ENCODE peak calls at places on chromosomes 12 and 14, in nine cellular contexts. One of them, this sample, is unnamed.

GRCh38 chr14:75982724-75983358 is 1.0 kb upstream of the TGFB3 start:
- DNase-seq in activated CD4-positive, alpha-beta T cell treated with anti-CD3 and anti-CD28 coated beads, Interleukin-2, amount 50 U/mL, for 48 hours: no peak
- DNase-seq in HEK293T: peak
- DNase-seq in stimulated activated CD4-positive, alpha-beta T cell treated with anti-CD3 and anti-CD28 coated beads, Interleukin-4, amount 100 ng/mL, for 24 hours: no peak
- DNase-seq in brain microvascular endothelial cell: peak
- DNase-seq in WTC11: no peak
- DNase-seq in HTR-8/SVneo: peak
- DNase-seq in GM04503: peak
- DNase-seq in progenitor cell of endocrine pancreas: no peak
- DNase-seq in this sample: peak

GRCh38 chr14:20031058-20031457 is 4.8 kb downstream of the OR4K13 start:
- DNase-seq in activated CD4-positive, alpha-beta T cell treated with anti-CD3 and anti-CD28 coated beads, Interleukin-2, amount 50 U/mL, for 48 hours: no peak
- DNase-seq in HEK293T: no peak
- DNase-seq in stimulated activated CD4-positive, alpha-beta T cell treated with anti-CD3 and anti-CD28 coated beads, Interleukin-4, amount 100 ng/mL, for 24 hours: no peak
- DNase-seq in brain microvascular endothelial cell: no peak
- DNase-seq in WTC11: no peak
- DNase-seq in HTR-8/SVneo: no peak
- DNase-seq in GM04503: no peak
- DNase-seq in progenitor cell of endocrine pancreas: no peak
- DNase-seq in this sample: no peak

GRCh38 chr12:6369916-6370575 is 5.3 kb downstream of the SCNN1A start:
- DNase-seq in activated CD4-positive, alpha-beta T cell treated with anti-CD3 and anti-CD28 coated beads, Interleukin-2, amount 50 U/mL, for 48 hours: no peak
- DNase-seq in HEK293T: no peak
- DNase-seq in stimulated activated CD4-positive, alpha-beta T cell treated with anti-CD3 and anti-CD28 coated beads, Interleukin-4, amount 100 ng/mL, for 24 hours: no peak
- DNase-seq in brain microvascular endothelial cell: no peak
- DNase-seq in WTC11: no peak
- DNase-seq in HTR-8/SVneo: no peak
- DNase-seq in GM04503: no peak
- DNase-seq in progenitor cell of endocrine pancreas: no peak
- DNase-seq in this sample: no peak

GRCh38 chr12:62332598-62332997 is 72.4 kb downstream of the USP15 start:
- DNase-seq in activated CD4-positive, alpha-beta T cell treated with anti-CD3 and anti-CD28 coated beads, Interleukin-2, amount 50 U/mL, for 48 hours: no peak
- DNase-seq in HEK293T: no peak
- DNase-seq in stimulated activated CD4-positive, alpha-beta T cell treated with anti-CD3 and anti-CD28 coated beads, Interleukin-4, amount 100 ng/mL, for 24 hours: no peak
- DNase-seq in brain microvascular endothelial cell: peak
- DNase-seq in WTC11: no peak
- DNase-seq in HTR-8/SVneo: no peak
- DNase-seq in GM04503: peak
- DNase-seq in progenitor cell of endocrine pancreas: no peak
- DNase-seq in this sample: no peak

GRCh38 chr14:77752799-77753516 is 8.0 kb downstream of the SNW1 start:
- DNase-seq in activated CD4-positive, alpha-beta T cell treated with anti-CD3 and anti-CD28 coated beads, Interleukin-2, amount 50 U/mL, for 48 hours: no peak
- DNase-seq in HEK293T: no peak
- DNase-seq in stimulated activated CD4-positive, alpha-beta T cell treated with anti-CD3 and anti-CD28 coated beads, Interleukin-4, amount 100 ng/mL, for 24 hours: no peak
- DNase-seq in brain microvascular endothelial cell: no peak
- DNase-seq in WTC11: no peak
- DNase-seq in HTR-8/SVneo: no peak
- DNase-seq in GM04503: no peak
- DNase-seq in progenitor cell of endocrine pancreas: no peak
- DNase-seq in this sample: no peak

GRCh38 chr12:115941362-115941761 is 336.1 kb downstream of the MED13L start:
- DNase-seq in activated CD4-positive, alpha-beta T cell treated with anti-CD3 and anti-CD28 coated beads, Interleukin-2, amount 50 U/mL, for 48 hours: no peak
- DNase-seq in HEK293T: no peak
- DNase-seq in stimulated activated CD4-positive, alpha-beta T cell treated with anti-CD3 and anti-CD28 coated beads, Interleukin-4, amount 100 ng/mL, for 24 hours: no peak
- DNase-seq in brain microvascular endothelial cell: peak
- DNase-seq in WTC11: no peak
- DNase-seq in HTR-8/SVneo: no peak
- DNase-seq in GM04503: no peak
- DNase-seq in progenitor cell of endocrine pancreas: no peak
- DNase-seq in this sample: no peak

GRCh38 chr14:37566811-37567371 is 28.2 kb downstream of the FOXA1 start:
- DNase-seq in activated CD4-positive, alpha-beta T cell treated with anti-CD3 and anti-CD28 coated beads, Interleukin-2, amount 50 U/mL, for 48 hours: no peak
- DNase-seq in HEK293T: no peak
- DNase-seq in stimulated activated CD4-positive, alpha-beta T cell treated with anti-CD3 and anti-CD28 coated beads, Interleukin-4, amount 100 ng/mL, for 24 hours: no peak
- DNase-seq in brain microvascular endothelial cell: no peak
- DNase-seq in WTC11: no peak
- DNase-seq in HTR-8/SVneo: no peak
- DNase-seq in GM04503: no peak
- DNase-seq in progenitor cell of endocrine pancreas: no peak
- DNase-seq in this sample: no peak

GRCh38 chr14:51732494-51733080 is 80.9 kb downstream of the FRMD6 start:
- DNase-seq in activated CD4-positive, alpha-beta T cell treated with anti-CD3 and anti-CD28 coated beads, Interleukin-2, amount 50 U/mL, for 48 hours: no peak
- DNase-seq in HEK293T: no peak
- DNase-seq in stimulated activated CD4-positive, alpha-beta T cell treated with anti-CD3 and anti-CD28 coated beads, Interleukin-4, amount 100 ng/mL, for 24 hours: no peak
- DNase-seq in brain microvascular endothelial cell: no peak
- DNase-seq in WTC11: no peak
- DNase-seq in HTR-8/SVneo: no peak
- DNase-seq in GM04503: peak
- DNase-seq in progenitor cell of endocrine pancreas: no peak
- DNase-seq in this sample: no peak

GRCh38 chr12:6788972-6789905 is at the start of gene CD4:
- DNase-seq in activated CD4-positive, alpha-beta T cell treated with anti-CD3 and anti-CD28 coated beads, Interleukin-2, amount 50 U/mL, for 48 hours: peak
- DNase-seq in HEK293T: no peak
- DNase-seq in stimulated activated CD4-positive, alpha-beta T cell treated with anti-CD3 and anti-CD28 coated beads, Interleukin-4, amount 100 ng/mL, for 24 hours: peak
- DNase-seq in brain microvascular endothelial cell: no peak
- DNase-seq in WTC11: no peak
- DNase-seq in HTR-8/SVneo: no peak
- DNase-seq in GM04503: no peak
- DNase-seq in progenitor cell of endocrine pancreas: no peak
- DNase-seq in this sample: no peak

GRCh38 chr12:31506907-31507306 is 84.0 kb downstream of the DENND5B start:
- DNase-seq in activated CD4-positive, alpha-beta T cell treated with anti-CD3 and anti-CD28 coated beads, Interleukin-2, amount 50 U/mL, for 48 hours: no peak
- DNase-seq in HEK293T: no peak
- DNase-seq in stimulated activated CD4-positive, alpha-beta T cell treated with anti-CD3 and anti-CD28 coated beads, Interleukin-4, amount 100 ng/mL, for 24 hours: no peak
- DNase-seq in brain microvascular endothelial cell: peak
- DNase-seq in WTC11: no peak
- DNase-seq in HTR-8/SVneo: peak
- DNase-seq in GM04503: no peak
- DNase-seq in progenitor cell of endocrine pancreas: no peak
- DNase-seq in this sample: no peak

GRCh38 chr12:13581031-13581430 is 384.5 kb downstream of the EMP1 start:
- DNase-seq in activated CD4-positive, alpha-beta T cell treated with anti-CD3 and anti-CD28 coated beads, Interleukin-2, amount 50 U/mL, for 48 hours: no peak
- DNase-seq in HEK293T: no peak
- DNase-seq in stimulated activated CD4-positive, alpha-beta T cell treated with anti-CD3 and anti-CD28 coated beads, Interleukin-4, amount 100 ng/mL, for 24 hours: no peak
- DNase-seq in brain microvascular endothelial cell: no peak
- DNase-seq in WTC11: no peak
- DNase-seq in HTR-8/SVneo: no peak
- DNase-seq in GM04503: no peak
- DNase-seq in progenitor cell of endocrine pancreas: no peak
- DNase-seq in this sample: no peak

GRCh38 chr12:18895946-18896345 is 158.0 kb downstream of the CAPZA3 start:
- DNase-seq in activated CD4-positive, alpha-beta T cell treated with anti-CD3 and anti-CD28 coated beads, Interleukin-2, amount 50 U/mL, for 48 hours: no peak
- DNase-seq in HEK293T: no peak
- DNase-seq in stimulated activated CD4-positive, alpha-beta T cell treated with anti-CD3 and anti-CD28 coated beads, Interleukin-4, amount 100 ng/mL, for 24 hours: no peak
- DNase-seq in brain microvascular endothelial cell: no peak
- DNase-seq in WTC11: peak
- DNase-seq in HTR-8/SVneo: no peak
- DNase-seq in GM04503: no peak
- DNase-seq in progenitor cell of endocrine pancreas: peak
- DNase-seq in this sample: no peak

GRCh38 chr12:54053625-54054441 is at the start of gene HOXC4:
- DNase-seq in activated CD4-positive, alpha-beta T cell treated with anti-CD3 and anti-CD28 coated beads, Interleukin-2, amount 50 U/mL, for 48 hours: no peak
- DNase-seq in HEK293T: peak
- DNase-seq in stimulated activated CD4-positive, alpha-beta T cell treated with anti-CD3 and anti-CD28 coated beads, Interleukin-4, amount 100 ng/mL, for 24 hours: no peak
- DNase-seq in brain microvascular endothelial cell: no peak
- DNase-seq in WTC11: peak
- DNase-seq in HTR-8/SVneo: no peak
- DNase-seq in GM04503: no peak
- DNase-seq in progenitor cell of endocrine pancreas: no peak
- DNase-seq in this sample: no peak

GRCh38 chr14:61864329-61864898 is 102.2 kb downstream of the SNAPC1 start:
- DNase-seq in activated CD4-positive, alpha-beta T cell treated with anti-CD3 and anti-CD28 coated beads, Interleukin-2, amount 50 U/mL, for 48 hours: no peak
- DNase-seq in HEK293T: no peak
- DNase-seq in stimulated activated CD4-positive, alpha-beta T cell treated with anti-CD3 and anti-CD28 coated beads, Interleukin-4, amount 100 ng/mL, for 24 hours: no peak
- DNase-seq in brain microvascular endothelial cell: no peak
- DNase-seq in WTC11: peak
- DNase-seq in HTR-8/SVneo: no peak
- DNase-seq in GM04503: no peak
- DNase-seq in progenitor cell of endocrine pancreas: no peak
- DNase-seq in this sample: no peak

GRCh38 chr12:62466596-62467411 is at the start of gene MON2:
- DNase-seq in activated CD4-positive, alpha-beta T cell treated with anti-CD3 and anti-CD28 coated beads, Interleukin-2, amount 50 U/mL, for 48 hours: peak
- DNase-seq in HEK293T: peak
- DNase-seq in stimulated activated CD4-positive, alpha-beta T cell treated with anti-CD3 and anti-CD28 coated beads, Interleukin-4, amount 100 ng/mL, for 24 hours: peak
- DNase-seq in brain microvascular endothelial cell: peak
- DNase-seq in WTC11: peak
- DNase-seq in HTR-8/SVneo: peak
- DNase-seq in GM04503: peak
- DNase-seq in progenitor cell of endocrine pancreas: peak
- DNase-seq in this sample: peak

GRCh38 chr12:116384629-116385485 is 107.4 kb upstream of the MED13L start:
- DNase-seq in activated CD4-positive, alpha-beta T cell treated with anti-CD3 and anti-CD28 coated beads, Interleukin-2, amount 50 U/mL, for 48 hours: no peak
- DNase-seq in HEK293T: no peak
- DNase-seq in stimulated activated CD4-positive, alpha-beta T cell treated with anti-CD3 and anti-CD28 coated beads, Interleukin-4, amount 100 ng/mL, for 24 hours: no peak
- DNase-seq in brain microvascular endothelial cell: peak
- DNase-seq in WTC11: peak
- DNase-seq in HTR-8/SVneo: no peak
- DNase-seq in GM04503: no peak
- DNase-seq in progenitor cell of endocrine pancreas: no peak
- DNase-seq in this sample: no peak

GRCh38 chr14:50647753-50648152 is 20.4 kb downstream of the SAV1 start:
- DNase-seq in activated CD4-positive, alpha-beta T cell treated with anti-CD3 and anti-CD28 coated beads, Interleukin-2, amount 50 U/mL, for 48 hours: no peak
- DNase-seq in HEK293T: no peak
- DNase-seq in stimulated activated CD4-positive, alpha-beta T cell treated with anti-CD3 and anti-CD28 coated beads, Interleukin-4, amount 100 ng/mL, for 24 hours: no peak
- DNase-seq in brain microvascular endothelial cell: no peak
- DNase-seq in WTC11: no peak
- DNase-seq in HTR-8/SVneo: no peak
- DNase-seq in GM04503: no peak
- DNase-seq in progenitor cell of endocrine pancreas: no peak
- DNase-seq in this sample: no peak

GRCh38 chr14:59301354-59301753 is 112.9 kb downstream of the DAAM1 start:
- DNase-seq in activated CD4-positive, alpha-beta T cell treated with anti-CD3 and anti-CD28 coated beads, Interleukin-2, amount 50 U/mL, for 48 hours: no peak
- DNase-seq in HEK293T: no peak
- DNase-seq in stimulated activated CD4-positive, alpha-beta T cell treated with anti-CD3 and anti-CD28 coated beads, Interleukin-4, amount 100 ng/mL, for 24 hours: no peak
- DNase-seq in brain microvascular endothelial cell: no peak
- DNase-seq in WTC11: no peak
- DNase-seq in HTR-8/SVneo: no peak
- DNase-seq in GM04503: no peak
- DNase-seq in progenitor cell of endocrine pancreas: no peak
- DNase-seq in this sample: no peak

GRCh38 chr12:4610481-4610880 is 38.4 kb downstream of the AKAP3 start:
- DNase-seq in activated CD4-positive, alpha-beta T cell treated with anti-CD3 and anti-CD28 coated beads, Interleukin-2, amount 50 U/mL, for 48 hours: no peak
- DNase-seq in HEK293T: no peak
- DNase-seq in stimulated activated CD4-positive, alpha-beta T cell treated with anti-CD3 and anti-CD28 coated beads, Interleukin-4, amount 100 ng/mL, for 24 hours: no peak
- DNase-seq in brain microvascular endothelial cell: no peak
- DNase-seq in WTC11: no peak
- DNase-seq in HTR-8/SVneo: no peak
- DNase-seq in GM04503: no peak
- DNase-seq in progenitor cell of endocrine pancreas: no peak
- DNase-seq in this sample: no peak

GRCh38 chr14:50417853-50418252 is 21.2 kb upstream of the CDKL1 start:
- DNase-seq in activated CD4-positive, alpha-beta T cell treated with anti-CD3 and anti-CD28 coated beads, Interleukin-2, amount 50 U/mL, for 48 hours: no peak
- DNase-seq in HEK293T: no peak
- DNase-seq in stimulated activated CD4-positive, alpha-beta T cell treated with anti-CD3 and anti-CD28 coated beads, Interleukin-4, amount 100 ng/mL, for 24 hours: no peak
- DNase-seq in brain microvascular endothelial cell: no peak
- DNase-seq in WTC11: no peak
- DNase-seq in HTR-8/SVneo: no peak
- DNase-seq in GM04503: no peak
- DNase-seq in progenitor cell of endocrine pancreas: no peak
- DNase-seq in this sample: no peak

GRCh38 chr12:121110211-121110940 is 22.3 kb upstream of the P2RX7 start:
- DNase-seq in activated CD4-positive, alpha-beta T cell treated with anti-CD3 and anti-CD28 coated beads, Interleukin-2, amount 50 U/mL, for 48 hours: peak
- DNase-seq in HEK293T: peak
- DNase-seq in stimulated activated CD4-positive, alpha-beta T cell treated with anti-CD3 and anti-CD28 coated beads, Interleukin-4, amount 100 ng/mL, for 24 hours: peak
- DNase-seq in brain microvascular endothelial cell: peak
- DNase-seq in WTC11: peak
- DNase-seq in HTR-8/SVneo: peak
- DNase-seq in GM04503: peak
- DNase-seq in progenitor cell of endocrine pancreas: peak
- DNase-seq in this sample: no peak

GRCh38 chr12:116924558-116925453 is 14.1 kb downstream of the FBXW8 start:
- DNase-seq in activated CD4-positive, alpha-beta T cell treated with anti-CD3 and anti-CD28 coated beads, Interleukin-2, amount 50 U/mL, for 48 hours: peak
- DNase-seq in HEK293T: no peak
- DNase-seq in stimulated activated CD4-positive, alpha-beta T cell treated with anti-CD3 and anti-CD28 coated beads, Interleukin-4, amount 100 ng/mL, for 24 hours: peak
- DNase-seq in brain microvascular endothelial cell: peak
- DNase-seq in WTC11: no peak
- DNase-seq in HTR-8/SVneo: peak
- DNase-seq in GM04503: peak
- DNase-seq in progenitor cell of endocrine pancreas: no peak
- DNase-seq in this sample: no peak

GRCh38 chr12:56120158-56120846 is 2.2 kb downstream of the ZC3H10 start:
- DNase-seq in activated CD4-positive, alpha-beta T cell treated with anti-CD3 and anti-CD28 coated beads, Interleukin-2, amount 50 U/mL, for 48 hours: no peak
- DNase-seq in HEK293T: no peak
- DNase-seq in stimulated activated CD4-positive, alpha-beta T cell treated with anti-CD3 and anti-CD28 coated beads, Interleukin-4, amount 100 ng/mL, for 24 hours: no peak
- DNase-seq in brain microvascular endothelial cell: no peak
- DNase-seq in WTC11: no peak
- DNase-seq in HTR-8/SVneo: no peak
- DNase-seq in GM04503: no peak
- DNase-seq in progenitor cell of endocrine pancreas: no peak
- DNase-seq in this sample: no peak

GRCh38 chr14:50012644-50013043 is 103.7 kb downstream of the VCPKMT start:
- DNase-seq in activated CD4-positive, alpha-beta T cell treated with anti-CD3 and anti-CD28 coated beads, Interleukin-2, amount 50 U/mL, for 48 hours: no peak
- DNase-seq in HEK293T: no peak
- DNase-seq in stimulated activated CD4-positive, alpha-beta T cell treated with anti-CD3 and anti-CD28 coated beads, Interleukin-4, amount 100 ng/mL, for 24 hours: no peak
- DNase-seq in brain microvascular endothelial cell: no peak
- DNase-seq in WTC11: no peak
- DNase-seq in HTR-8/SVneo: no peak
- DNase-seq in GM04503: no peak
- DNase-seq in progenitor cell of endocrine pancreas: no peak
- DNase-seq in this sample: no peak

GRCh38 chr12:64682572-64683277 is 72.4 kb downstream of the RASSF3 start:
- DNase-seq in activated CD4-positive, alpha-beta T cell treated with anti-CD3 and anti-CD28 coated beads, Interleukin-2, amount 50 U/mL, for 48 hours: no peak
- DNase-seq in HEK293T: peak
- DNase-seq in stimulated activated CD4-positive, alpha-beta T cell treated with anti-CD3 and anti-CD28 coated beads, Interleukin-4, amount 100 ng/mL, for 24 hours: no peak
- DNase-seq in brain microvascular endothelial cell: peak
- DNase-seq in WTC11: no peak
- DNase-seq in HTR-8/SVneo: no peak
- DNase-seq in GM04503: peak
- DNase-seq in progenitor cell of endocrine pancreas: no peak
- DNase-seq in this sample: peak

GRCh38 chr12:31687101-31687527 is 27.6 kb downstream of the ETFBKMT start:
- DNase-seq in activated CD4-positive, alpha-beta T cell treated with anti-CD3 and anti-CD28 coated beads, Interleukin-2, amount 50 U/mL, for 48 hours: no peak
- DNase-seq in HEK293T: no peak
- DNase-seq in stimulated activated CD4-positive, alpha-beta T cell treated with anti-CD3 and anti-CD28 coated beads, Interleukin-4, amount 100 ng/mL, for 24 hours: no peak
- DNase-seq in brain microvascular endothelial cell: no peak
- DNase-seq in WTC11: no peak
- DNase-seq in HTR-8/SVneo: no peak
- DNase-seq in GM04503: no peak
- DNase-seq in progenitor cell of endocrine pancreas: no peak
- DNase-seq in this sample: no peak

This sample was measured in cardiac septum.